ENCODE peak calls at places on chromosomes 4 and X, in five cellular contexts. T is Karpas-422; C is pancreas; W is CD8-positive, alpha-beta T cell; Z is mesendoderm. N is an unnamed sample.

GRCh38 chrX:31860686-31861085 is 788.8 kb upstream of the FTHL17 start:
- DNase-seq in T (no peak), C (no peak), W (no peak), Z (no peak), N (no peak)

GRCh38 chr4:80897537-80898303 is 132.8 kb upstream of the BMP3 start:
- DNase-seq in T (no peak), C (no peak), W (no peak), Z (no peak), N (no peak)

GRCh38 chr4:112321768-112322684 is 24.9 kb downstream of the ALPK1 start:
- DNase-seq in T (peak), C (peak), W (peak), Z (peak), N (peak)

GRCh38 chr4:40189997-40190396 is 6.8 kb upstream of the RHOH start:
- DNase-seq in T (no peak), C (peak), W (no peak), Z (no peak), N (no peak)

GRCh38 chrX:96752776-96753175 is 68.1 kb downstream of the DIAPH2 start:
- DNase-seq in T (no peak), C (no peak), W (no peak), Z (peak), N (no peak)

GRCh38 chr4:130336585-130337217 is 1240.7 kb downstream of the C4orf33 start:
- DNase-seq in T (peak), C (no peak), W (no peak), Z (peak), N (peak)

GRCh38 chrX:46788902-46789301 is 30.0 kb upstream of the SLC9A7 start:
- DNase-seq in T (no peak), C (no peak), W (no peak), Z (peak), N (no peak)

GRCh38 chrX:84168574-84168973 is 19.4 kb downstream of the RPS6KA6 start:
- DNase-seq in T (no peak), C (no peak), W (no peak), Z (no peak), N (no peak)

GRCh38 chr4:42302348-42302747 is 94.9 kb upstream of the SHISA3 start:
- DNase-seq in T (peak), C (no peak), W (no peak), Z (peak), N (no peak)

GRCh38 chrX:107565916-107566602 is 62.3 kb upstream of the PRPS1 start:
- DNase-seq in T (no peak), C (peak), W (no peak), Z (peak), N (peak)

GRCh38 chr4:148634476-148634875 is 192.3 kb upstream of the NR3C2 start:
- DNase-seq in T (no peak), C (no peak), W (no peak), Z (no peak), N (no peak)

GRCh38 chr4:118680808-118681207 is 4.4 kb upstream of the METTL14 start:
- DNase-seq in T (peak), C (no peak), W (no peak), Z (peak), N (no peak)

GRCh38 chr4:119942806-119943205 is 123.8 kb downstream of the MAD2L1 start:
- DNase-seq in T (no peak), C (no peak), W (no peak), Z (no peak), N (no peak)

GRCh38 chr4:72592076-72592475 is 23.1 kb upstream of the ADAMTS3 start:
- DNase-seq in T (no peak), C (no peak), W (no peak), Z (no peak), N (no peak)

GRCh38 chr4:94621491-94622080 is 136.2 kb upstream of the BMPR1B start:
- DNase-seq in T (peak), C (no peak), W (no peak), Z (peak), N (peak)

GRCh38 chr4:40367451-40367850 is 32.3 kb downstream of the CHRNA9 start:
- DNase-seq in T (no peak), C (no peak), W (no peak), Z (no peak), N (no peak)

GRCh38 chr4:38872620-38873019 is 5.0 kb downstream of the FAM114A1 start:
- DNase-seq in T (no peak), C (peak), W (no peak), Z (no peak), N (no peak)

GRCh38 chrX:11190745-11191510 is 79.8 kb downstream of the HCCS start:
- DNase-seq in T (no peak), C (peak), W (no peak), Z (no peak), N (no peak)

GRCh38 chr4:5651089-5651488 is 57.3 kb downstream of the EVC2 start:
- DNase-seq in T (no peak), C (no peak), W (no peak), Z (no peak), N (no peak)

GRCh38 chr4:95219109-95219508 is 329.7 kb downstream of the UNC5C start:
- DNase-seq in T (no peak), C (no peak), W (no peak), Z (no peak), N (no peak)

GRCh38 chr4:73606465-73606974 is 13.7 kb downstream of the RASSF6 start:
- DNase-seq in T (peak), C (no peak), W (no peak), Z (no peak), N (peak)

GRCh38 chr4:114368751-114369150 is 229.9 kb upstream of the UGT8 start:
- DNase-seq in T (no peak), C (no peak), W (no peak), Z (no peak), N (no peak)

GRCh38 chr4:184598753-184599491 is 50.3 kb downstream of the CASP3 start:
- DNase-seq in T (no peak), C (no peak), W (no peak), Z (peak), N (no peak)

GRCh38 chr4:106583567-106583966 is 215.0 kb upstream of the GIMD1 start:
- DNase-seq in T (no peak), C (no peak), W (no peak), Z (peak), N (no peak)

GRCh38 chr4:163161536-163162205 is 5.0 kb downstream of the NAF1 start:
- DNase-seq in T (no peak), C (no peak), W (no peak), Z (no peak), N (no peak)

GRCh38 chr4:115437739-115438138 is 324.3 kb upstream of the NDST4 start:
- DNase-seq in T (no peak), C (no peak), W (no peak), Z (no peak), N (no peak)

GRCh38 chr4:6222761-6223292 is 22.5 kb upstream of the JAKMIP1 start:
- DNase-seq in T (no peak), C (peak), W (no peak), Z (peak), N (no peak)

GRCh38 chrX:134764202-134764785 is 106.0 kb upstream of the PLAC1 start:
- DNase-seq in T (peak), C (no peak), W (no peak), Z (peak), N (peak)

GRCh38 chr4:99321241-99322191 is at the start of gene ADH1B:
- DNase-seq in T (no peak), C (no peak), W (no peak), Z (no peak), N (no peak)
- H3K4me3 ChIP-seq in T (no peak), C (no peak), W (no peak), Z (no peak), N (no peak)

DNA sequence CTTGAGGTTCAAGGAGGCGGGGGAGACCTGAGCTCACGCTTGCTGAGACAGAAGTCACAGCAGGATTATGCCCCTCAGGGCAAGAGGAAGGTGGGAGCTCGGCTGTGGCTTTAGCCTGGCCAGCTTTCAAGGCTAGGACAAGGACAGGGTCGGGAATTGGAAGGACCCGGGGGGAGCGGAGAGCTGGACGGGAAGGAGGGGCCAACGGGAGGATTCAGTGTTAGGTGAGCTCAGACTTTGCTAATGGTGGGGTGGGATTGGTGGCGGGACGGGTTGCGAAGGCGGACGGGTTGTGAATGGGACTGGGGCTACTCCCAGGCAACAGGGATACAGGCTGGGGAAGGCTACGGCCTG is 219 bp downstream of the RIBC1 start:
- DNase-seq in T (no peak), C (no peak), W (no peak), Z (no peak), N (no peak)
- H3K4me3 ChIP-seq in T (peak), C (peak), W (peak), Z (peak), N (peak)

DNA sequence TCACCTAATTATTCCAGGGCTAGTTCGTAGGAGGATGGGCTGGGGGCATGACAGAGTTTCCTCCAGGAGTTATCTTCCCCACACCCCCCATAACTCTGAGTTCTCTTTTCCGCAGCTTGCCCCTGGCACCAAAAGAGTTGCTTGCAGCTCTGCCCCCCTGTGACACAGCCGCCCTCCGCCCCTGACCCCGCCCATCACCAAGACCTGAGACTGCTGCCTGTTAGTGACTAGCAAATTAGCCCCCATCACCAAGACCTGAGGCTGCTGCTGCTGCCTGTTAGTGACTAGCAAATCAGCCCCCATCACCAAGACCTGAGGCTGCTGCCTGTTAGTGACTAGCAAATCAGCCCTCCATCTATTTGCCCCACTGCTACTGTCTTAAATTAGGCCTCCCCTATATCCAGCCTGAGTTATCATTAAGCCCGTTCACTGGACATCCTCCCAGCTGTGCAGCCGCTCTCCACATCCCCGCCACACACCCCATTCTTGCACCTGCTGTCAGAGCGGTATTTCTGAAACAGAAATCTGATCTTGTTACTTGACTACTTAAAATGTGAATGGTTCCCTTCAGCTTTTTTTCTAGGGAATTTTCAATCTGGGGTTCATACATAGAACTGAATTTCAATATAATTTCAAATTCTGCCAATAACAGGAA is 1.5 kb upstream of the PAPSS1 start:
- DNase-seq in T (peak), C (no peak), W (peak), Z (peak), N (no peak)
- H3K4me3 ChIP-seq in T (peak), C (no peak), W (peak), Z (peak), N (no peak)

GRCh38 chr4:88818650-88819470 is 121.2 kb upstream of the NAP1L5 start:
- DNase-seq in T (peak), C (peak), W (peak), Z (peak), N (no peak)
- H3K4me3 ChIP-seq in T (no peak), C (no peak), W (no peak), Z (no peak), N (no peak)

DNA sequence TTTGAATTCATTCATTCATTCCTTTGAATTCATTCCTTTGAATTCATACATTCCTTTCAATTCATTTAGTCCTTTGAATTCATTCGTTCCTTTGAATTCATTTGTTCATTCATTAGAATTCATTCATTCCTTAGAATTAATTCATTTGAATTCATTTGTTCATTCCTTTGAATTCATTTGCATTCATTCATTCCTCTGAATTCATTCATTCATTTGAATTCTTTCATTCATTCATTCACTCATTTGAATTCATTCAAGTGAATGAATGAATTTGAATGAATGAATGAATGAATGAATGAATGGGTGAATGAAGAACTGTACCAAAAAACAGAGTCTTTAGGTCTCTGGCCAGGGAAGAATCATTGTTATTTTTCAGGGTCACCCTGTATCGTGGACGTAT is 216.6 kb downstream of the DHRSX start:
- DNase-seq in T (no peak), C (no peak), W (no peak), Z (no peak), N (no peak)
- H3K4me3 ChIP-seq in T (no peak), C (no peak), W (no peak), Z (no peak), N (no peak)

GRCh38 chr4:83034630-83035494 is at the start of gene COPS4:
- DNase-seq in T (peak), C (peak), W (peak), Z (peak), N (peak)

GRCh38 chr4:83040269-83040668 is 5.3 kb downstream of the COPS4 start:
- DNase-seq in T (no peak), C (no peak), W (no peak), Z (peak), N (no peak)

GRCh38 chr4:83036991-83037390 is 2.0 kb downstream of the COPS4 start:
- DNase-seq in T (peak), C (no peak), W (no peak), Z (no peak), N (no peak)
- H3K4me3 ChIP-seq in T (peak), C (no peak), W (no peak), Z (no peak), N (no peak)

GRCh38 chr4:2756691-2757350 is 685 bp upstream of the TNIP2 start:
- DNase-seq in T (no peak), C (no peak), W (no peak), Z (no peak), N (no peak)
- H3K4me3 ChIP-seq in T (peak), C (peak), W (peak), Z (no peak), N (peak)

DNA sequence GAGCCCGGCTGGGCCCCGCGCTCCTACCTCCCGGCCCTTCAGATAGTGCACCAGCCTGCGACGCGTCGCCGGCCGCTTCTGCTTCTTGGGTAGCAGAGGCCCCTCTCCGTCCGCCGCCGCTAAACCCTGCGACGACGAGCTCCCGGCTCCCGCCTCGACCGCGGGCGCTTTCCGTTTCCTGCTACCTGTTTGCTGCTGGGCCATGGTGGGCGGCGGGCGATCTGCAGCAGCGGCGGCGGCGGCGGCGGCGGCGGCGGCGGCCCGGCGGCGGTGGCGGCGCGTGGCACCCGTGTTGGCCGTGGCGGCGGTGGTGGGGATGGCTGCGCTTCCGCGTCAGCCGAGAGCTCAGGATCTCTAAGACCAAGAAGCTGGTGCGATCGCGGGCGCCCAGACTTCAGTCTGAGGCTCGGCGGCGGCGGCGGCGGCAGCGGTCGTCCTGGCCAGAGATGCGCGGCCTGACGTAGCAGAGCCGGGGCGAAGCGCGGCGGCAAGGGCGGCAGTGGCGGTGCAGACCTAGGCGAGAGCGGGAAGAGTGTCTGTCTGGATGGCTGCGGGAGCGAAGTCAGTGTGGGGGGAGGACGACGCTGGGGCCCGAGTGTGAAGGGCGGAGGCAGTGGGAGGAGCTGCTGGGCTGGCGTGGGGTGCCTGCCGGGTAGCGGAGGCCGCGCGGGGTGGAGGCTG is at the start of gene DCAF12L2:
- DNase-seq in T (no peak), C (no peak), W (no peak), Z (peak), N (no peak)
- H3K4me3 ChIP-seq in T (no peak), C (no peak), W (no peak), Z (no peak), N (no peak)